ENCODE peak calls at places on chromosomes 1 and 21, in seven cellular contexts. X is NCI-H2171 treated with DMSO at 0.1 percent for 48 hours, H is hepatic stellate cell, Q is psoas muscle, E is cardiac muscle cell, O is amniotic stem cell, M is choroid plexus epithelial cell. T is an unnamed sample.

GRCh38 chr1:9302745-9303524 is 10.2 kb downstream of the SPSB1 start:
- DNase-seq in X (no peak), H (peak), Q (no peak), E (no peak), O (peak), M (peak), T (no peak)

GRCh38 chr21:43982489-43983078 is 29.5 kb upstream of the TRAPPC10 start:
- DNase-seq in X (no peak), H (no peak), Q (no peak), E (no peak), O (no peak), M (no peak), T (no peak)

GRCh38 chr1:169119405-169119804 is 12.9 kb downstream of the ATP1B1 start:
- DNase-seq in X (no peak), H (peak), Q (no peak), E (no peak), O (no peak), M (peak), T (no peak)

GRCh38 chr21:39022901-39023693 is 160.2 kb downstream of the PSMG1 start:
- DNase-seq in X (peak), H (peak), Q (peak), E (peak), O (no peak), M (peak), T (no peak)

GRCh38 chr21:46000182-46000730 is 18.7 kb downstream of the COL6A1 start:
- DNase-seq in X (no peak), H (no peak), Q (no peak), E (no peak), O (no peak), M (no peak), T (no peak)

GRCh38 chr1:17648457-17649145 is 106.5 kb upstream of the ACTL8 start:
- DNase-seq in X (no peak), H (no peak), Q (no peak), E (no peak), O (no peak), M (no peak), T (no peak)

GRCh38 chr1:84165566-84165965 is 21.5 kb downstream of the PRKACB start:
- DNase-seq in X (no peak), H (no peak), Q (no peak), E (peak), O (no peak), M (no peak), T (no peak)

GRCh38 chr1:23483327-23484252 is at the start of gene ASAP3:
- DNase-seq in X (peak), H (peak), Q (peak), E (peak), O (no peak), M (peak), T (no peak)

GRCh38 chr1:99682291-99682751 is 36.4 kb downstream of the PALMD start:
- DNase-seq in X (no peak), H (peak), Q (no peak), E (no peak), O (no peak), M (peak), T (no peak)

GRCh38 chr1:93061895-93062792 is 16.9 kb upstream of the MTF2 start:
- DNase-seq in X (peak), H (peak), Q (no peak), E (peak), O (peak), M (peak), T (peak)

GRCh38 chr1:170593173-170593572 is 61.2 kb downstream of the GORAB start:
- DNase-seq in X (no peak), H (no peak), Q (no peak), E (no peak), O (no peak), M (no peak), T (no peak)

GRCh38 chr1:38031513-38031866 is 15.1 kb downstream of the POU3F1 start:
- DNase-seq in X (no peak), H (no peak), Q (no peak), E (no peak), O (no peak), M (no peak), T (no peak)

GRCh38 chr1:100313382-100313781 is 38.9 kb upstream of the CDC14A start:
- DNase-seq in X (no peak), H (no peak), Q (no peak), E (no peak), O (no peak), M (no peak), T (no peak)

GRCh38 chr1:118148034-118148433 is 37.0 kb downstream of the SPAG17 start:
- DNase-seq in X (no peak), H (no peak), Q (no peak), E (no peak), O (no peak), M (peak), T (no peak)

GRCh38 chr1:195934839-195935557 is 673.2 kb downstream of the KCNT2 start:
- DNase-seq in X (peak), H (no peak), Q (no peak), E (no peak), O (no peak), M (no peak), T (no peak)

GRCh38 chr21:42002421-42002958 is 7.7 kb downstream of the ZBTB21 start:
- DNase-seq in X (no peak), H (peak), Q (no peak), E (no peak), O (peak), M (peak), T (no peak)

GRCh38 chr1:6962956-6963915 is 178.0 kb downstream of the CAMTA1 start:
- DNase-seq in X (peak), H (no peak), Q (peak), E (peak), O (no peak), M (peak), T (peak)

GRCh38 chr1:208614610-208615009 is 370.4 kb upstream of the PLXNA2 start:
- DNase-seq in X (no peak), H (no peak), Q (no peak), E (no peak), O (no peak), M (no peak), T (no peak)

GRCh38 chr1:206766251-206766856 is 4.2 kb upstream of the IL19 start:
- DNase-seq in X (no peak), H (peak), Q (peak), E (peak), O (peak), M (peak), T (peak)

GRCh38 chr1:119136401-119136800 is 4.1 kb downstream of the WARS2 start:
- DNase-seq in X (no peak), H (no peak), Q (no peak), E (no peak), O (no peak), M (peak), T (no peak)

GRCh38 chr21:36437745-36438128 is 42.2 kb downstream of the CLDN14 start:
- DNase-seq in X (no peak), H (peak), Q (no peak), E (no peak), O (no peak), M (peak), T (peak)

GRCh38 chr1:94980049-94980908 is 53.4 kb upstream of the CNN3 start:
- DNase-seq in X (no peak), H (peak), Q (no peak), E (no peak), O (no peak), M (peak), T (no peak)

GRCh38 chr21:44943005-44943685 is 3.3 kb downstream of the SLX9 start:
- DNase-seq in X (no peak), H (no peak), Q (no peak), E (no peak), O (no peak), M (no peak), T (no peak)

GRCh38 chr1:152227310-152227928 is 3.4 kb upstream of the HRNR start:
- DNase-seq in X (peak), H (peak), Q (no peak), E (no peak), O (no peak), M (peak), T (no peak)

GRCh38 chr21:35648512-35648911 is 411.8 kb downstream of the SETD4 start:
- DNase-seq in X (no peak), H (no peak), Q (no peak), E (no peak), O (no peak), M (no peak), T (no peak)

GRCh38 chr1:227428803-227429202 is 110.5 kb upstream of the CDC42BPA start:
- DNase-seq in X (no peak), H (peak), Q (no peak), E (no peak), O (no peak), M (peak), T (no peak)

GRCh38 chr1:151945725-151946365 is 36.5 kb upstream of the THEM4 start:
- DNase-seq in X (peak), H (peak), Q (peak), E (no peak), O (peak), M (peak), T (peak)

GRCh38 chr21:29265690-29266479 is 32.8 kb upstream of the BACH1 start:
- DNase-seq in X (no peak), H (no peak), Q (no peak), E (no peak), O (no peak), M (no peak), T (no peak)

GRCh38 chr1:67766117-67766978 is 66.9 kb downstream of the GNG12 start:
- DNase-seq in X (peak), H (peak), Q (peak), E (peak), O (peak), M (peak), T (peak)

GRCh38 chr21:35231115-35231514 is 182.0 kb upstream of the RUNX1 start:
- DNase-seq in X (no peak), H (no peak), Q (no peak), E (no peak), O (no peak), M (peak), T (no peak)

GRCh38 chr1:88684482-88685238 is 587 bp downstream of the PKN2 start:
- DNase-seq in X (peak), H (peak), Q (peak), E (peak), O (peak), M (peak), T (peak)

GRCh38 chr1:231062500-231063270 is 22.6 kb upstream of the FAM89A start:
- DNase-seq in X (no peak), H (no peak), Q (no peak), E (no peak), O (peak), M (peak), T (no peak)

GRCh38 chr1:151157067-151157531 is 650 bp downstream of the TNFAIP8L2 start:
- DNase-seq in X (no peak), H (no peak), Q (no peak), E (no peak), O (no peak), M (no peak), T (no peak)

GRCh38 chr1:5415621-5416020 is 576.6 kb downstream of the NPHP4 start:
- DNase-seq in X (no peak), H (no peak), Q (no peak), E (no peak), O (no peak), M (no peak), T (no peak)

GRCh38 chr1:201461783-201462441 is 7.1 kb downstream of the PHLDA3 start:
- DNase-seq in X (no peak), H (peak), Q (peak), E (no peak), O (peak), M (peak), T (no peak)

GRCh38 chr1:177328251-177328650 is 157.5 kb downstream of the BRINP2 start:
- DNase-seq in X (no peak), H (no peak), Q (no peak), E (no peak), O (no peak), M (peak), T (no peak)